ENCODE peak calls at places on chromosomes 7 and 10, in four cellular contexts. One of them, this sample, is unnamed.

GRCh38 chr7:112134039-112134438 is 72.2 kb downstream of the DOCK4 start:
- DNase-seq in AG10803: no peak
- DNase-seq in left ventricle myocardium inferior: no peak
- DNase-seq in A549: no peak
- DNase-seq in this sample: no peak

GRCh38 chr10:59517961-59518360 is 155.6 kb upstream of the FAM13C start:
- DNase-seq in AG10803: no peak
- DNase-seq in left ventricle myocardium inferior: no peak
- DNase-seq in A549: no peak
- DNase-seq in this sample: no peak

GRCh38 chr10:89845541-89846275 is 144.3 kb downstream of the KIF20B start:
- DNase-seq in AG10803: peak; percentile 25
- DNase-seq in A549: no peak
- DNase-seq in left ventricle myocardium inferior: no peak
- DNase-seq in this sample: peak; percentile 47

GRCh38 chr10:81680374-81680773 is 194.6 kb upstream of the NRG3 start:
- DNase-seq in AG10803: no peak
- DNase-seq in A549: no peak
- DNase-seq in left ventricle myocardium inferior: no peak
- DNase-seq in this sample: no peak

GRCh38 chr7:6481445-6481844 is 33.7 kb upstream of the DAGLB start:
- DNase-seq in A549: no peak
- DNase-seq in AG10803: no peak
- DNase-seq in left ventricle myocardium inferior: no peak
- DNase-seq in this sample: no peak

GRCh38 chr7:86485842-86486241 is 157.9 kb upstream of the GRM3 start:
- DNase-seq in left ventricle myocardium inferior: no peak
- DNase-seq in A549: no peak
- DNase-seq in AG10803: no peak
- DNase-seq in this sample: no peak

GRCh38 chr7:100444311-100445278 is 8.3 kb upstream of the PPP1R35 start:
- DNase-seq in AG10803: peak; percentile 65
- DNase-seq in A549: no peak
- DNase-seq in left ventricle myocardium inferior: no peak
- DNase-seq in this sample: no peak

GRCh38 chr7:45988405-45989057 is 67.5 kb upstream of the IGFBP3 start:
- DNase-seq in A549: no peak
- DNase-seq in AG10803: no peak
- DNase-seq in left ventricle myocardium inferior: no peak
- DNase-seq in this sample: no peak

GRCh38 chr10:18214692-18215563 is 74.7 kb downstream of the CACNB2 start:
- DNase-seq in AG10803: peak; percentile 60
- DNase-seq in A549: peak; percentile 48
- DNase-seq in left ventricle myocardium inferior: peak; percentile 21
- DNase-seq in this sample: peak; percentile 13

GRCh38 chr10:71513896-71514295 is 117.2 kb downstream of the CDH23 start:
- DNase-seq in A549: no peak
- DNase-seq in AG10803: no peak
- DNase-seq in left ventricle myocardium inferior: no peak
- DNase-seq in this sample: no peak

GRCh38 chr10:104925232-104925851 is 284.3 kb downstream of the SORCS3 start:
- DNase-seq in AG10803: peak; percentile 48
- DNase-seq in A549: peak; percentile 7
- DNase-seq in left ventricle myocardium inferior: peak; percentile 16
- DNase-seq in this sample: no peak

GRCh38 chr10:16360001-16360400 is 76.8 kb upstream of the PTER start:
- DNase-seq in left ventricle myocardium inferior: no peak
- DNase-seq in AG10803: no peak
- DNase-seq in A549: no peak
- DNase-seq in this sample: no peak

GRCh38 chr10:61883376-61883997 is 18.0 kb upstream of the ARID5B start:
- DNase-seq in A549: no peak
- DNase-seq in left ventricle myocardium inferior: no peak
- DNase-seq in AG10803: no peak
- DNase-seq in this sample: no peak

GRCh38 chr10:22712959-22713852 is 1.2 kb downstream of the PIP4K2A start:
- DNase-seq in A549: no peak
- DNase-seq in AG10803: peak; percentile 27
- DNase-seq in left ventricle myocardium inferior: no peak
- DNase-seq in this sample: no peak

DNA sequence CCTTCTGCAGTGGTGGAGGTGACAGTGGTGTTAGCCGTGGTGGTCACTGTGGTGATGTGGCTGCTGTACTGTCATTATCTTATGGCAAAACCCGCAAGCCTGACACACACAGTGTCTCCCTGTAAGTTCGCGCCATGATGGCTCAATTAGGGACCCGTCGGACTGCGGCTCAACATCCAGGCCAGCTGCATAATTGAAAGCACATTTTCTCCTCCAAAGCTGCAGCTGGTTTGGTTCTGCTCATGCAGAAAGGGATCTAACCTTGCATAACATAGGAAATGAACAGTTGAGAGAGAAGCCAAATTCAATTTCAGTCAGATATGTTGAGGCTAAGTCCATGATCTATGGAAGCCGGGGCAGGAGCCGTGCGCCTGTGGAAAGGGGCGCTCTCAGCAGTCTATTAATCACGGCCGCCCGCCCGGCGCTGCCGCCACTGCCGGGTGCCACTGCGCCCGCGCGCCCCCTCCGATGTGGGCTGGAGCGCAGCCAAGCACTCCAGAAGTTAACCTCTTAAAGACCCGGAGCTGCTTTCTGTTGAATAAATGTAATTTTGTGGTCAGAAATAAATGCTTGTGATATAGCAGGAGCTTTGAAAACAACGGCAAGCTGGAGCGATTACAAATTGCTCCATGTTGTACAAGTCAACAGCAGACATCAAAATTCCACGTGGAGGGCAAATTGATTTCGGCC is 227.7 kb downstream of the CUX1 start:
- DNase-seq in AG10803: peak; percentile 96
- DNase-seq in A549: no peak
- DNase-seq in left ventricle myocardium inferior: peak; percentile 65
- DNase-seq in this sample: no peak
- H3K4me3 ChIP-seq in AG10803: no peak overlapping the region
- H3K4me3 ChIP-seq in A549: no peak overlapping the region
- H3K4me3 ChIP-seq in left ventricle myocardium inferior: peak overlapping the region; percentile 52
- H3K4me3 ChIP-seq in this sample: peak overlapping the region; percentile 30

DNA sequence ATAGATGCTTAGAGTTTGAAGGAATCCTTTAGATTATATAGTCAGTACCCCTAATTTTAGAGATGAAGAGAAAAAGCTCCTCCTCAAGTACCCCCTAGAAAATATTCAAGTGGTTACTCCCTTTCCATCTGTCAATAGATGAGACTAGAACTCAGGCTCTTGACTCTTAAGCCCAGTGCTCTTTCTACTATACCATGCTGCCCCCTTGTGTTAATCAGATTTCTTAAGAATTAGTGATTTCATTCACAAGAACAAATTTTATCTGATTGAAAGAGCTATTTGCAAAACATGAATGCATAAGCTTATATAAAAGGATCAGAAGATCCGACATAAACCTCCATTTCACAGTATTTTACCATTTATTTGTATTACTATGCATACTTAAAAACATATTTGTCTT is 179.3 kb downstream of the TFEC start:
- DNase-seq in AG10803: peak; percentile 62
- DNase-seq in left ventricle myocardium inferior: no peak
- DNase-seq in A549: no peak
- DNase-seq in this sample: no peak
- TF ChIP-seq CTCF in AG10803: peak; percentile 64
- TF ChIP-seq CTCF in left ventricle myocardium inferior: peak; percentile 36
- TF ChIP-seq CTCF in A549: peak; percentile 63
- TF ChIP-seq CTCF in this sample: peak; percentile 59

GRCh38 chr10:116743266-116744064 is 1.1 kb upstream of the HSPA12A start:
- DNase-seq in A549: no peak
- DNase-seq in AG10803: no peak
- DNase-seq in left ventricle myocardium inferior: no peak
- DNase-seq in this sample: no peak

GRCh38 chr10:116744849-116745248 is 2.5 kb upstream of the HSPA12A start:
- DNase-seq in A549: no peak
- DNase-seq in AG10803: no peak
- DNase-seq in left ventricle myocardium inferior: no peak
- DNase-seq in this sample: no peak

GRCh38 chr10:116741391-116742351 is 695 bp downstream of the HSPA12A start:
- DNase-seq in A549: no peak
- DNase-seq in left ventricle myocardium inferior: peak; percentile 34
- DNase-seq in AG10803: peak; percentile 29
- DNase-seq in this sample: no peak

GRCh38 chr10:116742367-116743265 is at the start of gene HSPA12A:
- DNase-seq in AG10803: peak; percentile 78
- DNase-seq in A549: peak; percentile 78
- DNase-seq in left ventricle myocardium inferior: peak; percentile 81
- DNase-seq in this sample: no peak

DNA sequence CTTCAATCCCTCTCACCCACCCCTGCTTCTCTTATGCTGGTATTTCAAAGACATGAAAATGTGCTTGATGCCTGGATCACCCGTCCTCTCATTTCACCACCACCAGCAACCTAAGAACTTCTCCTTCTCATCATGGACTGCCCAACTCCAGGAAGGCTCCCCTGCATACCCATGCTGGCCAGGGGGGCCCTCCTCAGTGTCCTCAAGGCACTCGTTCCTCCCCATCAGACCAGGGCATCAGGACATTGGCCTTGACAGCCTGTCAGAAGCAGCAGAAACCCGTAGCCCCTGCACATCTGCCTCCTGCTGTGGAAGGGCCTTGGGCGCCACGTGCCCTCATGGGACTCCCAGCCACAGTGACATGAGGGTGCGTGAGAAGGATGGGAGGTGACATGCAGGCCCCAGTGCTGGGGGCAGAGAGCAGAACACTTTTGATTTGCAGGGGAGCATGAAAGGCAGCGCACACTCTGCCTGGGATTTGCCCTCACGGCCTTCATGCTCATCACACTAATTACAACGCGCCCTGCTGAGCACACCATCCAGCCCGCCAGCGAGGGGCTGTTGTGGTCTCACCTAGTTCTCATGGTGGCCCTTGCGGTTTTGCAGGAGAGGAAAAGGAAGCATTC is 1.9 kb upstream of the HSPA12A start:
- DNase-seq in A549: no peak
- DNase-seq in left ventricle myocardium inferior: no peak
- DNase-seq in AG10803: no peak
- DNase-seq in this sample: no peak
- H3K4me3 ChIP-seq in A549: no peak overlapping the region
- H3K4me3 ChIP-seq in left ventricle myocardium inferior: no peak overlapping the region
- H3K4me3 ChIP-seq in AG10803: no peak overlapping the region
- H3K4me3 ChIP-seq in this sample: no peak overlapping the region

GRCh38 chr10:788796-789748 is 99.6 kb upstream of the DIP2C start:
- DNase-seq in left ventricle myocardium inferior: peak; percentile 76
- DNase-seq in AG10803: peak; percentile 62
- DNase-seq in A549: peak; percentile 95
- DNase-seq in this sample: no peak
- TF ChIP-seq CTCF in left ventricle myocardium inferior: peak; percentile 79
- TF ChIP-seq CTCF in AG10803: peak; percentile 63
- TF ChIP-seq CTCF in A549: peak; percentile 60
- TF ChIP-seq CTCF in this sample: peak; percentile 16

DNA sequence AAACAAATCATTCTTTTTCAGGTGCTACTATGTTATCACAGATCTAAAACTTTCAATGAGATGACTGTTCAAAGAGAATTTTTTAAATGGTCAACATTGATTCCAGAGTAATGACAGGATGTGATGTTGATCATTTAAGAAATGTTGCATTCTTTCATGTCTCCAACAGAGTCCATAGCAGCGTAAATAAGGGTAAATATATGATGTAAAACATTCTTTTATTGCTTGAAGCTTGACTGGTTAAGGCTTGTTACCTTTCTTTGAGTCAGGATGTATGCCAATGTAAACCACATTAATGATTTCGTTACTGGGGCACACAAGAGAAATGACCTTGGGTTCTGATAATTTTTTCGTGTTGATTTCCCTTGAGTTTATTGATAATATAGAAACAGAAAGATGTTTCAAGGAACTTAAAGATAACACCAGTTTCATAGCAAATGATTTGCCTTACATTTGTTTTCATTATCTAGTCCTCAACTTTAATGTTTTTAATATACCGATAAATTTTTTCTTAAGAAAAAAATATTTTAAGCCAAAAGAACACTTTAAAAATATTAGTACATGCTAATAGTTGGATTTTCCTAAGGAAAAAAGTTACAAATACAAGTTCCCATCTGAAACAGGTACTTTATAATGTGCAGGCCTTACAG is 3.5 kb downstream of the STK17A start:
- DNase-seq in left ventricle myocardium inferior: no peak
- DNase-seq in A549: no peak
- DNase-seq in AG10803: peak; percentile 51
- DNase-seq in this sample: no peak
- H3K4me3 ChIP-seq in left ventricle myocardium inferior: no peak overlapping the region
- H3K4me3 ChIP-seq in A549: no peak overlapping the region
- H3K4me3 ChIP-seq in AG10803: no peak overlapping the region
- H3K4me3 ChIP-seq in this sample: no peak overlapping the region

DNA sequence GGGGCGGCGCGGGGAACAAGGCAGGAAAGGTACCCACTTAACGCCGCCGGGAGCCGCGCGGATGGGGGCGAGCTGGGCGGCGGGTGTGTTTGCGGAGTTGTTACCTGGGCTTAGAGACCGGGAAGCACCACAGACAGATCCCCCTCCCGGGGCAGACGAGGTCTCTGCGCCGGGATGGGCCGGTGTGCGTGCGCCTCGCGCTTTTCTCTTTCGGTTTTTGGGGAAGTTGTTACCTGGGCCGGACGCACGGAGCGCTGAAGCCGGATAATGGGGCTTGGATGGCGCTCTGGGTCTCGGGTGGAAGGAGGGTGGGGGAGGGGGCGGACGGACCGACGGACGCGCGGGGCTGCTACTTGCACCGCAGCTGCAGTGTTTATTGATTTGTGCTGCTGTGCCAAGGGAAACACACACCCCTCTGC is 1.2 kb downstream of the ZEB1 start:
- DNase-seq in A549: peak; percentile 17
- DNase-seq in left ventricle myocardium inferior: peak; percentile 56
- DNase-seq in AG10803: no peak
- DNase-seq in this sample: no peak
- TF ChIP-seq CTCF in A549: no peak
- TF ChIP-seq CTCF in left ventricle myocardium inferior: no peak
- TF ChIP-seq CTCF in AG10803: no peak
- TF ChIP-seq CTCF in this sample: no peak

DNA sequence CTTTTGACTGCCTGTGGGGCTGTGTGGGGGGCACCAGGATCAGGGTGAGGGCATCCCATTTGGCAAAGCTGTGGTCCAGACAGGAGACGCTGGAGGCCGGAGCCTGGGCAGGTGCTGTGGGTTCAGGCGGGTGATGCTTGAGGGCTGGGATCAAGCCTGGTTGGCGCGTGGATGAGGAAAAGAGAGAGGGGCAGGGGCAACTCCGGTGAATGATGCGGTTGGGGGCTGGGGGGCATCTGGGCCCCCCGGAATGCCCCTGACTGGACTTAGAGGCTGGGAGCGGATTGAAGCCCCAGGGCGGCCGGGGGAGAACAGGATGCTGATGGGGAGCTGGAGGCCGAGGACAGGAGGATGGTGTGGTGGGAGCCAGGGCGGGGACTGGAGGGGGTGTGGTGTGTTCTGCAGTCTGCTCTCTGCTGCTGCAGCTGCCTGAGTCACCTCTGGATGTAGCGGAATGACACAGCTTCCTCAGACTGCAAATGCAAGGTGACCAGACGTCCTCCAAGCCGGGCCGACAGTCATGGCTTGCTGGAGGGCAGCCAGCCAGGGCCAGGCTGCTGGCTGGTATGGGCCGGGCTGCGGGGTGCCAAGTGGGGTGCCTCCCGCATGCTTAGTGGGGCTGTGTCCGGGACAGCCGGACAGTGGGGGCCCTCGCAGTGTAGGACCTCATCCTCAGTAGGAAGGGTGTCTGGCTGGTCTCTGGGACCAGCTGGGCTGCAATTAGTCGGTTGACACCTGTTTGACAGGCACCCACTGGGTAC is 3.2 kb downstream of the MAFK start:
- DNase-seq in AG10803: peak; percentile 87
- DNase-seq in A549: peak; percentile 84
- DNase-seq in left ventricle myocardium inferior: peak; percentile 54
- DNase-seq in this sample: no peak
- H3K4me3 ChIP-seq in AG10803: peak overlapping the region; percentile 76
- H3K4me3 ChIP-seq in A549: peak overlapping the region; percentile 98
- H3K4me3 ChIP-seq in left ventricle myocardium inferior: peak overlapping the region; percentile 76
- H3K4me3 ChIP-seq in this sample: no peak overlapping the region

This sample was measured in epithelial cell of proximal tubule.